ENCODE peak calls at places on chromosome 11, in five cellular contexts. L is IMR-90, D is HCT116, K is H1, Q is GM12878. W is an unnamed sample.

GRCh38 chr11:126034026-126034822 is 28.4 kb downstream of the CDON start:
- DNase-seq in L (no peak), D (no peak), K (no peak), Q (no peak), W (no peak)

GRCh38 chr11:126422446-126422845 is 67.0 kb downstream of the ST3GAL4 start:
- DNase-seq in L (no peak), D (no peak), K (no peak), Q (no peak), W (no peak)

GRCh38 chr11:23311986-23312940 is 452.0 kb upstream of the CCDC179 start:
- DNase-seq in L (peak; percentile 74), D (no peak), K (no peak), Q (no peak), W (no peak)

GRCh38 chr11:324131-324530 is 3.5 kb upstream of the IFITM3 start:
- DNase-seq in L (no peak), D (no peak), K (peak; percentile 46), Q (no peak), W (no peak)

GRCh38 chr11:85755285-85755684 is 55.7 kb downstream of the SYTL2 start:
- DNase-seq in L (no peak), D (no peak), K (no peak), Q (no peak), W (no peak)

GRCh38 chr11:44806631-44807030 is 79.9 kb downstream of the TSPAN18 start:
- DNase-seq in L (no peak), D (no peak), K (no peak), Q (no peak), W (no peak)

GRCh38 chr11:18700375-18700774 is 1.8 kb downstream of the TMEM86A start:
- DNase-seq in L (peak; percentile 15), D (no peak), K (no peak), Q (no peak), W (no peak)

GRCh38 chr11:118417801-118418200 is 16.4 kb downstream of the ATP5MG start:
- DNase-seq in L (no peak), D (no peak), K (no peak), Q (no peak), W (no peak)

GRCh38 chr11:65403607-65404121 is 17.2 kb downstream of the FRMD8 start:
- DNase-seq in L (no peak), D (no peak), K (no peak), Q (no peak), W (peak; percentile 57)

GRCh38 chr11:18332302-18332701 is 9.9 kb downstream of the GTF2H1 start:
- DNase-seq in L (no peak), D (no peak), K (no peak), Q (no peak), W (no peak)

GRCh38 chr11:3810951-3811350 is 2.6 kb downstream of the PGAP2 start:
- DNase-seq in L (peak; percentile 26), D (no peak), K (no peak), Q (no peak), W (no peak)

GRCh38 chr11:65298655-65299179 is 15.9 kb upstream of the CDC42EP2 start:
- DNase-seq in L (peak; percentile 81), D (no peak), K (no peak), Q (no peak), W (no peak)

GRCh38 chr11:70225629-70226582 is 22.8 kb downstream of the FADD start:
- DNase-seq in L (no peak), D (no peak), K (no peak), Q (no peak), W (no peak)

GRCh38 chr11:123052884-123053721 is 8.8 kb downstream of the HSPA8 start:
- DNase-seq in L (no peak), D (no peak), K (no peak), Q (no peak), W (no peak)

GRCh38 chr11:67379061-67380058 is 6.0 kb upstream of the CLCF1 start:
- DNase-seq in L (no peak), D (no peak), K (no peak), Q (no peak), W (peak; percentile 75)

GRCh38 chr11:67381244-67381972 is 8.0 kb upstream of the CLCF1 start:
- DNase-seq in L (no peak), D (no peak), K (no peak), Q (no peak), W (no peak)

GRCh38 chr11:67378544-67378943 is 5.1 kb upstream of the CLCF1 start:
- DNase-seq in L (no peak), D (no peak), K (no peak), Q (no peak), W (no peak)

GRCh38 chr11:67384851-67385366 is 6.9 kb upstream of the RAD9A start:
- DNase-seq in L (peak; percentile 64), D (no peak), K (no peak), Q (no peak), W (no peak)

DNA sequence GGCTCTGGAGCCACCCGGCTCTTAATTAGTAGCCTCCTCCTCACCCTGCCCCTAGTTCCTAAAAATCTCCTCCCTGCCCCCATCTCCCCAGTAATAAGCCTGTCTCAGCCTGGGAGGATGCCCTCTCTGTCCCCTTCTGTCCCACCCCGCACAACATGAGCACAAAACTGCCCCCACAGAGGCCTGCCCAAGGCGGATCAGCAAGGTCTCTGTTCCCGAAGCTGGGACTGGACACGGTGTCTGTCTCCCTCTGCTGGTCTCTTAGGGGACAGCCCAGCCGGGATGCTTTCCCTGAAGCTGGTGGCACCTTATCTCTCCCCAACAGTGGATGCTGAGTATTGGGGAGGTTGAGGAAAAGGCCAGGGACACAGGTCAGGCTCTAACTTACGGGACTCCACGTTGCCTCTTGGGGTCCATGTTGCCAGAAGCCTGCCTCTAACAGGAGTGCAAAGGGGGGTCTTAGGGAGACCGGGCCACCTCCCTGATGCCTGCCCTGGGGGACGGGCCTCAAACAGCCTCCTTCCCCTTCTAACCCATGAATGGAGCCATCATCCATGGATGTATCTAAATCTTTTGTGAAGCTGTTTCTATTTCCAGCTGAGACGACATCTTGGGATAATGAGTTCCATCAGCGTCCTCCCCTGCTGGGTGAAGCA is 9.2 kb upstream of the RAD9A start:
- DNase-seq in L (peak; percentile 69), D (peak; percentile 69), K (peak; percentile 94), Q (no peak), W (peak; percentile 82)
- H3K9ac ChIP-seq in L (no peak overlapping the region), D (no peak overlapping the region), K (no peak overlapping the region), Q (no peak overlapping the region), W (no peak overlapping the region)

GRCh38 chr11:66973956-66974585 is 1.0 kb upstream of the C11orf86 start:
- DNase-seq in L (no peak), D (no peak), K (no peak), Q (no peak), W (no peak)
- TF ChIP-seq CEBPB in L (peak; percentile 62), D (no peak), K (no peak), Q (no peak), W (peak; percentile 61)

GRCh38 chr11:92226331-92227232 is 2.0 kb downstream of the FAT3 start:
- DNase-seq in L (no peak), D (no peak), K (peak; percentile 81), Q (no peak), W (no peak)

GRCh38 chr11:92227233-92227593 is 2.6 kb downstream of the FAT3 start:
- DNase-seq in L (no peak), D (no peak), K (no peak), Q (no peak), W (no peak)

GRCh38 chr11:92225206-92225562 is 566 bp downstream of the FAT3 start:
- DNase-seq in L (no peak), D (no peak), K (no peak), Q (no peak), W (no peak)

GRCh38 chr11:92224394-92225205 is at the start of gene FAT3:
- DNase-seq in L (peak; percentile 41), D (no peak), K (peak; percentile 77), Q (no peak), W (no peak)

DNA sequence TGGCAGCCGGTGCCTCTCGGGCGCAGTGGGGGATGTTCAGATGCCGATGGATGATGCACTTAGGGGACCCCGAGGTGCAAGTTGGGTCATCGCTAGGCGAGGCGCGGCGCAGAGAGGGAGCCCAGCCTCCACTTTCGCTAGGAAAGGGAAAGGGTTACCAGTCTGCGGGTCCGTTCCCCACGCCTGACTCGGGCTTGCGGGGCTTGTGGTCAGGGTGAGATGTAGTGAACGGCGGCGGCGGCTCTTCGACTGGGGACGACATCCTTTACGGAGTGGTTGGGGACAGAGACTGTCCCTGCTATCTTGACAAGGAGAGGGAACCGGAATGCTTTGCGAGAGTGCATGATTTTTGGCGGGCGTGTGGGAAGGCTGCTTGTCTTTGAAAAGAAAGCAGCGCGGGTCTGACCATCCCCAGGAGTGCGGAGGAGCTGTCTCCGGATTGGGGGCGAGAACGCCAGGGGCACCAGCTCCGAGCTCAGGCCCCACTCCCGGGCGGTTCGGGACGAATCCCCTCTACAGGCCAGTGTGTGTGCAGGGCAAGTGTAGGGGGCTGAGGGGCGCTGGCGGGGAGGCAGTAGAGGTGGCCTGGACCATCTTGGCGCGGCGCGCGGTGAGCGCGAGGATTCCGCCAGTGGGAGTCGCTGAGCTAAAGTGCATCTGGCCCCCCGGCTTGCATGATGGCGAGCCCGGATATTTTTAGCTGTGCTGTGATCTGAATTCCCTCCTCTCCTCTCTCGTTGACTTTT is 1.1 kb downstream of the FAT3 start:
- DNase-seq in L (no peak), D (no peak), K (peak; percentile 77), Q (no peak), W (no peak)
- H3K4me3 ChIP-seq in L (peak overlapping the region; percentile 47), D (no peak overlapping the region), K (peak overlapping the region; percentile 80), Q (no peak overlapping the region), W (no peak overlapping the region)

GRCh38 chr11:132022718-132023117 is 652.3 kb downstream of the NTM start:
- DNase-seq in L (peak; percentile 81), D (no peak), K (no peak), Q (no peak), W (no peak)
- H3K9ac ChIP-seq in L (no peak overlapping the region), D (no peak overlapping the region), K (no peak overlapping the region), Q (no peak overlapping the region), W (no peak overlapping the region)

GRCh38 chr11:67420646-67421420 is 5.4 kb downstream of the CARNS1 start:
- DNase-seq in L (peak; percentile 80), D (peak; percentile 81), K (peak; percentile 100), Q (no peak), W (peak; percentile 99)
- TF ChIP-seq CEBPB in L (no peak), D (no peak), K (no peak), Q (no peak), W (no peak)

DNA sequence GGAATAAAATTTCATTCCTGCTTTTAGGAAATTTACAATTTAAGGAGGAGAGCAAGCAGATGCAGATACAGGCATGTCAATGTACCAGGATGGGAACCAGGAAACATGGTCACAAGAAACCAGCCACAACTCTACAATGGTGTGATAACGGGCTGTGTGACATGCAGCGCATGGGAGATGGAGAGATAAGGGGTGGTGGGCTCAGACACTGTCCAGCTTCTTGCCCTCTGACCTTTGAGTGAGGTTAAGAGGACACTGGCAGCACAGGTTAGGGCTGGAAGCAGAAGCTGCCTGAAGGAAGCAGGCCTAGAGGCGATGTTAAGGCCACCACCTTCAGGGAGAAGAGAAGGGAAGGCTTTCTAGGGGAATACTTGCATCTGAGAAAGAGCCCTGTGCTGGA is 2.3 kb upstream of the SORL1-AS1 start:
- DNase-seq in L (no peak), D (no peak), K (no peak), Q (no peak), W (no peak)
- H3K4me3 ChIP-seq in L (no peak overlapping the region), D (no peak overlapping the region), K (no peak overlapping the region), Q (peak overlapping the region; percentile 71), W (no peak overlapping the region)